ENCODE peak calls at places on chromosomes 6 and 20, in four cellular contexts. Y is brain microvascular endothelial cell; U is left lobe of liver; P is activated T-helper 1 cell treated with anti-CD3 and anti-CD28 coated beads, Interleukin-2, amount 50 U/mL, for 16 hours. B is an unnamed sample.

GRCh38 chr6:112800916-112801315 is 453.8 kb downstream of the RFPL4B start:
- DNase-seq in Y (no peak), U (no peak), P (no peak), B (no peak)

GRCh38 chr6:118808794-118809668 is 84.9 kb upstream of the ASF1A start:
- DNase-seq in Y (no peak), U (no peak), P (no peak), B (no peak)

GRCh38 chr6:39426057-39426592 is 103.6 kb upstream of the KCNK16 start:
- DNase-seq in Y (peak; percentile 74), U (no peak), P (no peak), B (no peak)

GRCh38 chr6:155985660-155986138 is 530.1 kb upstream of the NOX3 start:
- DNase-seq in Y (no peak), U (no peak), P (no peak), B (no peak)

GRCh38 chr20:4084096-4084495 is 68.7 kb upstream of the RNF24 start:
- DNase-seq in Y (no peak), U (no peak), P (no peak), B (no peak)

GRCh38 chr6:142030115-142030619 is 102.6 kb upstream of the GJE1 start:
- DNase-seq in Y (peak; percentile 48), U (no peak), P (no peak), B (no peak)

GRCh38 chr20:46099491-46100287 is 9.9 kb upstream of the NCOA5 start:
- DNase-seq in Y (no peak), U (no peak), P (no peak), B (no peak)

GRCh38 chr20:13102689-13103088 is 93.9 kb downstream of the SPTLC3 start:
- DNase-seq in Y (no peak), U (no peak), P (no peak), B (no peak)

GRCh38 chr6:72580281-72580940 is 41.5 kb upstream of the KCNQ5 start:
- DNase-seq in Y (peak; percentile 76), U (no peak), P (no peak), B (no peak)

GRCh38 chr20:22942742-22943141 is 92.4 kb upstream of the SSTR4 start:
- DNase-seq in Y (no peak), U (no peak), P (no peak), B (no peak)

GRCh38 chr6:73388433-73388799 is 6.2 kb upstream of the DDX43 start:
- DNase-seq in Y (no peak), U (no peak), P (no peak), B (no peak)

GRCh38 chr20:57259179-57260021 is 7.0 kb downstream of the BMP7 start:
- DNase-seq in Y (no peak), U (no peak), P (no peak), B (no peak)

GRCh38 chr6:66264376-66264775 is 557.4 kb upstream of the EYS start:
- DNase-seq in Y (no peak), U (no peak), P (no peak), B (no peak)

GRCh38 chr20:49859807-49860206 is 47.2 kb downstream of the SLC9A8 start:
- DNase-seq in Y (no peak), U (no peak), P (no peak), B (no peak)

GRCh38 chr6:108578595-108579038 is 17.9 kb downstream of the FOXO3 start:
- DNase-seq in Y (peak; percentile 93), U (peak; percentile 74), P (no peak), B (no peak)

GRCh38 chr6:13189710-13190109 is 138.6 kb downstream of the TBC1D7 start:
- DNase-seq in Y (no peak), U (no peak), P (no peak), B (no peak)

GRCh38 chr6:32112436-32112980 is 3.4 kb upstream of the TNXB start:
- DNase-seq in Y (no peak), U (no peak), P (no peak), B (no peak)

GRCh38 chr6:44960898-44961297 is 367.2 kb upstream of the RUNX2 start:
- DNase-seq in Y (peak; percentile 35), U (no peak), P (no peak), B (no peak)

GRCh38 chr6:22436134-22436533 is 133.2 kb upstream of the HDGFL1 start:
- DNase-seq in Y (no peak), U (no peak), P (no peak), B (no peak)

GRCh38 chr6:26272171-26272631 is 92.8 kb upstream of the BTN3A2 start:
- DNase-seq in Y (no peak), U (peak; percentile 50), P (peak; percentile 21), B (no peak)

GRCh38 chr20:18543932-18544331 is 23.3 kb upstream of the SMIM26 start:
- DNase-seq in Y (no peak), U (peak; percentile 96), P (no peak), B (no peak)

GRCh38 chr6:91634791-91635190 is 1047.9 kb upstream of the MAP3K7 start:
- DNase-seq in Y (no peak), U (no peak), P (no peak), B (no peak)

B was measured in omental fat pad.